ENCODE peak calls at places on chromosomes 6 and 20, in eight cellular contexts. J is activated CD4-positive, alpha-beta T cell treated with anti-CD3 and anti-CD28 coated beads for 4 hours; A is T-helper 22 cell; N is activated effector memory CD4-positive, alpha-beta T cell treated with Interleukin-2 at 50 U/mL for 16 hours; K is G401; G is T-cell; X is amniotic stem cell; B is endothelial cell. Z is an unnamed sample.

GRCh38 chr20:37725165-37725564 is 31.3 kb downstream of the CTNNBL1 start:
- DNase-seq in J (no peak), A (no peak), N (no peak), K (no peak), G (no peak), X (no peak), B (no peak), Z (no peak)

GRCh38 chr6:41636803-41637178 is 1.5 kb upstream of the MDFI start:
- DNase-seq in J (no peak), A (no peak), N (no peak), K (no peak), G (no peak), X (no peak), B (peak), Z (no peak)

GRCh38 chr6:170111141-170111664 is 179.7 kb downstream of the DLL1 start:
- DNase-seq in J (no peak), A (no peak), N (no peak), K (no peak), G (no peak), X (no peak), B (no peak), Z (no peak)

GRCh38 chr6:168905451-168906090 is 348.1 kb downstream of the THBS2 start:
- DNase-seq in J (no peak), A (no peak), N (no peak), K (no peak), G (peak), X (no peak), B (no peak), Z (peak)

GRCh38 chr20:44526129-44526528 is 4.3 kb upstream of the SERINC3 start:
- DNase-seq in J (no peak), A (no peak), N (no peak), K (no peak), G (no peak), X (no peak), B (no peak), Z (peak)

GRCh38 chr20:542777-543368 is 717 bp downstream of the CSNK2A1 start:
- DNase-seq in J (no peak), A (no peak), N (no peak), K (no peak), G (no peak), X (no peak), B (no peak), Z (no peak)

GRCh38 chr20:57048027-57048869 is 218.2 kb downstream of the BMP7 start:
- DNase-seq in J (no peak), A (no peak), N (no peak), K (no peak), G (no peak), X (no peak), B (peak), Z (no peak)

GRCh38 chr6:163010145-163010544 is 282.4 kb downstream of the PACRG start:
- DNase-seq in J (no peak), A (no peak), N (no peak), K (no peak), G (no peak), X (no peak), B (no peak), Z (no peak)

GRCh38 chr6:56689114-56689513 is 46.4 kb upstream of the DST start:
- DNase-seq in J (no peak), A (no peak), N (no peak), K (no peak), G (no peak), X (no peak), B (no peak), Z (no peak)

GRCh38 chr6:1864496-1864895 is 254.8 kb downstream of the FOXC1 start:
- DNase-seq in J (no peak), A (no peak), N (no peak), K (no peak), G (no peak), X (no peak), B (no peak), Z (peak)

GRCh38 chr6:28695671-28696537 is 170.2 kb downstream of the GPX5 start:
- DNase-seq in J (no peak), A (no peak), N (no peak), K (no peak), G (no peak), X (no peak), B (no peak), Z (peak)

GRCh38 chr6:10014561-10014960 is 400.3 kb downstream of the TFAP2A start:
- DNase-seq in J (no peak), A (no peak), N (no peak), K (no peak), G (no peak), X (peak), B (no peak), Z (peak)